ENCODE peak calls at places on chromosomes 4 and X, in nine cellular contexts. One of them, this sample, is unnamed.

GRCh38 chrX:38233891-38234807 is 13.5 kb upstream of the SRPX start:
- DNase-seq in foreskin fibroblast: peak
- DNase-seq in choroid plexus epithelial cell: peak
- DNase-seq in sigmoid colon: peak
- DNase-seq in suprapubic skin: no peak
- DNase-seq in heart left ventricle: no peak
- DNase-seq in neural progenitor cell: no peak
- DNase-seq in AG09309: peak
- DNase-seq in A673: no peak
- DNase-seq in this sample: no peak

GRCh38 chrX:153874091-153874365 is 11.9 kb downstream of the L1CAM start:
- DNase-seq in foreskin fibroblast: no peak
- DNase-seq in choroid plexus epithelial cell: no peak
- DNase-seq in sigmoid colon: no peak
- DNase-seq in suprapubic skin: peak
- DNase-seq in heart left ventricle: no peak
- DNase-seq in neural progenitor cell: no peak
- DNase-seq in AG09309: no peak
- DNase-seq in A673: no peak
- DNase-seq in this sample: no peak

GRCh38 chrX:133598596-133599334 is 183.5 kb upstream of the GPC4 start:
- DNase-seq in foreskin fibroblast: no peak
- DNase-seq in choroid plexus epithelial cell: no peak
- DNase-seq in sigmoid colon: no peak
- DNase-seq in suprapubic skin: no peak
- DNase-seq in heart left ventricle: no peak
- DNase-seq in neural progenitor cell: no peak
- DNase-seq in AG09309: no peak
- DNase-seq in A673: no peak
- DNase-seq in this sample: no peak

GRCh38 chr4:52657630-52658501 is 1.2 kb downstream of the USP46 start:
- DNase-seq in foreskin fibroblast: peak
- DNase-seq in choroid plexus epithelial cell: peak
- DNase-seq in sigmoid colon: peak
- DNase-seq in suprapubic skin: peak
- DNase-seq in heart left ventricle: peak
- DNase-seq in neural progenitor cell: peak
- DNase-seq in AG09309: no peak
- DNase-seq in A673: peak
- DNase-seq in this sample: no peak

GRCh38 chr4:140931904-140932303 is 175.7 kb upstream of the TBC1D9 start:
- DNase-seq in foreskin fibroblast: no peak
- DNase-seq in choroid plexus epithelial cell: no peak
- DNase-seq in sigmoid colon: no peak
- DNase-seq in suprapubic skin: no peak
- DNase-seq in heart left ventricle: no peak
- DNase-seq in neural progenitor cell: no peak
- DNase-seq in AG09309: no peak
- DNase-seq in A673: no peak
- DNase-seq in this sample: no peak

GRCh38 chr4:60500860-60501259 is 699.3 kb upstream of the ADGRL3 start:
- DNase-seq in foreskin fibroblast: no peak
- DNase-seq in choroid plexus epithelial cell: peak
- DNase-seq in sigmoid colon: no peak
- DNase-seq in suprapubic skin: no peak
- DNase-seq in heart left ventricle: no peak
- DNase-seq in neural progenitor cell: no peak
- DNase-seq in AG09309: no peak
- DNase-seq in A673: no peak
- DNase-seq in this sample: no peak

GRCh38 chr4:182144621-182145359 is 98.4 kb upstream of the TENM3 start:
- DNase-seq in foreskin fibroblast: peak
- DNase-seq in choroid plexus epithelial cell: no peak
- DNase-seq in sigmoid colon: no peak
- DNase-seq in suprapubic skin: no peak
- DNase-seq in heart left ventricle: no peak
- DNase-seq in neural progenitor cell: peak
- DNase-seq in AG09309: no peak
- DNase-seq in A673: peak
- DNase-seq in this sample: no peak

GRCh38 chr4:108031427-108032083 is 41.9 kb downstream of the HADH start:
- DNase-seq in foreskin fibroblast: no peak
- DNase-seq in choroid plexus epithelial cell: no peak
- DNase-seq in sigmoid colon: no peak
- DNase-seq in suprapubic skin: no peak
- DNase-seq in heart left ventricle: no peak
- DNase-seq in neural progenitor cell: no peak
- DNase-seq in AG09309: no peak
- DNase-seq in A673: no peak
- DNase-seq in this sample: no peak

GRCh38 chr4:90357117-90357710 is 230.0 kb downstream of the CCSER1 start:
- DNase-seq in foreskin fibroblast: peak
- DNase-seq in choroid plexus epithelial cell: peak
- DNase-seq in sigmoid colon: no peak
- DNase-seq in suprapubic skin: no peak
- DNase-seq in heart left ventricle: no peak
- DNase-seq in neural progenitor cell: peak
- DNase-seq in AG09309: peak
- DNase-seq in A673: peak
- DNase-seq in this sample: no peak

GRCh38 chrX:53093177-53093655 is 726 bp upstream of the KANTR start:
- DNase-seq in foreskin fibroblast: peak
- DNase-seq in choroid plexus epithelial cell: peak
- DNase-seq in sigmoid colon: peak
- DNase-seq in suprapubic skin: peak
- DNase-seq in heart left ventricle: peak
- DNase-seq in neural progenitor cell: peak
- DNase-seq in AG09309: no peak
- DNase-seq in A673: peak
- DNase-seq in this sample: no peak

GRCh38 chrX:50704360-50704759 is 109.6 kb downstream of the SHROOM4 start:
- DNase-seq in foreskin fibroblast: no peak
- DNase-seq in choroid plexus epithelial cell: no peak
- DNase-seq in sigmoid colon: no peak
- DNase-seq in suprapubic skin: no peak
- DNase-seq in heart left ventricle: no peak
- DNase-seq in neural progenitor cell: no peak
- DNase-seq in AG09309: no peak
- DNase-seq in A673: no peak
- DNase-seq in this sample: no peak

GRCh38 chr4:61200195-61200990 is at the start of gene ADGRL3:
- DNase-seq in foreskin fibroblast: peak
- DNase-seq in choroid plexus epithelial cell: peak
- DNase-seq in sigmoid colon: peak
- DNase-seq in suprapubic skin: peak
- DNase-seq in heart left ventricle: peak
- DNase-seq in neural progenitor cell: peak
- DNase-seq in AG09309: no peak
- DNase-seq in A673: peak
- DNase-seq in this sample: no peak

GRCh38 chr4:169215656-169216055 is 55.1 kb downstream of the SH3RF1 start:
- DNase-seq in foreskin fibroblast: no peak
- DNase-seq in choroid plexus epithelial cell: no peak
- DNase-seq in sigmoid colon: no peak
- DNase-seq in suprapubic skin: no peak
- DNase-seq in heart left ventricle: no peak
- DNase-seq in neural progenitor cell: no peak
- DNase-seq in AG09309: no peak
- DNase-seq in A673: no peak
- DNase-seq in this sample: no peak

GRCh38 chrX:31656013-31656412 is 584.2 kb upstream of the FTHL17 start:
- DNase-seq in foreskin fibroblast: peak
- DNase-seq in choroid plexus epithelial cell: peak
- DNase-seq in sigmoid colon: no peak
- DNase-seq in suprapubic skin: no peak
- DNase-seq in heart left ventricle: no peak
- DNase-seq in neural progenitor cell: no peak
- DNase-seq in AG09309: peak
- DNase-seq in A673: no peak
- DNase-seq in this sample: no peak

GRCh38 chrX:47283015-47283771 is 50.4 kb downstream of the USP11 start:
- DNase-seq in foreskin fibroblast: peak
- DNase-seq in choroid plexus epithelial cell: peak
- DNase-seq in sigmoid colon: no peak
- DNase-seq in suprapubic skin: no peak
- DNase-seq in heart left ventricle: peak
- DNase-seq in neural progenitor cell: no peak
- DNase-seq in AG09309: no peak
- DNase-seq in A673: peak
- DNase-seq in this sample: no peak

GRCh38 chr4:7804759-7805385 is 134.8 kb downstream of the AFAP1 start:
- DNase-seq in foreskin fibroblast: no peak
- DNase-seq in choroid plexus epithelial cell: no peak
- DNase-seq in sigmoid colon: no peak
- DNase-seq in suprapubic skin: peak
- DNase-seq in heart left ventricle: no peak
- DNase-seq in neural progenitor cell: no peak
- DNase-seq in AG09309: no peak
- DNase-seq in A673: no peak
- DNase-seq in this sample: no peak

GRCh38 chr4:105859233-105859632 is 36.0 kb upstream of the NPNT start:
- DNase-seq in foreskin fibroblast: peak
- DNase-seq in choroid plexus epithelial cell: peak
- DNase-seq in sigmoid colon: no peak
- DNase-seq in suprapubic skin: no peak
- DNase-seq in heart left ventricle: no peak
- DNase-seq in neural progenitor cell: no peak
- DNase-seq in AG09309: peak
- DNase-seq in A673: peak
- DNase-seq in this sample: no peak

GRCh38 chr4:176400816-176401461 is 81.2 kb downstream of the SPCS3 start:
- DNase-seq in foreskin fibroblast: peak
- DNase-seq in choroid plexus epithelial cell: peak
- DNase-seq in sigmoid colon: no peak
- DNase-seq in suprapubic skin: no peak
- DNase-seq in heart left ventricle: no peak
- DNase-seq in neural progenitor cell: no peak
- DNase-seq in AG09309: peak
- DNase-seq in A673: no peak
- DNase-seq in this sample: no peak

GRCh38 chrX:38970074-38970473 is 168.8 kb downstream of the MID1IP1 start:
- DNase-seq in foreskin fibroblast: no peak
- DNase-seq in choroid plexus epithelial cell: no peak
- DNase-seq in sigmoid colon: no peak
- DNase-seq in suprapubic skin: no peak
- DNase-seq in heart left ventricle: no peak
- DNase-seq in neural progenitor cell: no peak
- DNase-seq in AG09309: no peak
- DNase-seq in A673: no peak
- DNase-seq in this sample: no peak

GRCh38 chrX:46551494-46552128 is 6.4 kb upstream of the ZNF674 start:
- DNase-seq in foreskin fibroblast: peak
- DNase-seq in choroid plexus epithelial cell: peak
- DNase-seq in sigmoid colon: no peak
- DNase-seq in suprapubic skin: no peak
- DNase-seq in heart left ventricle: no peak
- DNase-seq in neural progenitor cell: peak
- DNase-seq in AG09309: no peak
- DNase-seq in A673: peak
- DNase-seq in this sample: no peak

GRCh38 chr4:70993181-70994068 is at the start of gene DCK:
- DNase-seq in foreskin fibroblast: peak
- DNase-seq in choroid plexus epithelial cell: peak
- DNase-seq in sigmoid colon: peak
- DNase-seq in suprapubic skin: peak
- DNase-seq in heart left ventricle: peak
- DNase-seq in neural progenitor cell: peak
- DNase-seq in AG09309: peak
- DNase-seq in A673: peak
- DNase-seq in this sample: peak
- TF ChIP-seq CTCF in foreskin fibroblast: no peak
- TF ChIP-seq CTCF in choroid plexus epithelial cell: no peak
- TF ChIP-seq CTCF in sigmoid colon: no peak
- TF ChIP-seq CTCF in suprapubic skin: no peak
- TF ChIP-seq CTCF in heart left ventricle: no peak
- TF ChIP-seq CTCF in neural progenitor cell: no peak
- TF ChIP-seq CTCF in AG09309: no peak
- TF ChIP-seq CTCF in A673: no peak
- TF ChIP-seq CTCF in this sample: no peak

DNA sequence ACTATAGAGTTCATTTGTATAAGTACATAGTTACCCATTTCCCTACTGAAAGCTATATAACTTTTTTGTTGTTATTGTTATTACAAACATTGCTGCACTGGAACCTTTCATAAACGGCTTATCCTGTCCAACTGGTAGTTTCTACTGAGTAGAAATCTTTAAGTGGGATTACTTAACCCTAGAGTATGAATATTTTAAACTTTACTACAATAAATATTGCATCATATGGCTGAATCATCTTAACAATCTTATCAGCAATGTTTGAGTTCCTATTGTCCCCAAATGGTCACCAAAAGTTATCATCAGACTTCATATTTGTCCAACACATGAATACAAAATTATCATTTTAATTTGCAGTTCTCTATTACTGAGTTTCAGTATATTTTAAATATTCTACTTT is 40.5 kb downstream of the LCORL start:
- DNase-seq in foreskin fibroblast: peak
- DNase-seq in choroid plexus epithelial cell: peak
- DNase-seq in sigmoid colon: no peak
- DNase-seq in suprapubic skin: no peak
- DNase-seq in heart left ventricle: no peak
- DNase-seq in neural progenitor cell: no peak
- DNase-seq in AG09309: no peak
- DNase-seq in A673: peak
- DNase-seq in this sample: no peak
- H3K4me3 ChIP-seq in foreskin fibroblast: no peak
- H3K4me3 ChIP-seq in choroid plexus epithelial cell: no peak
- H3K4me3 ChIP-seq in sigmoid colon: no peak
- H3K4me3 ChIP-seq in suprapubic skin: no peak
- H3K4me3 ChIP-seq in heart left ventricle: no peak
- H3K4me3 ChIP-seq in neural progenitor cell: no peak
- H3K4me3 ChIP-seq in AG09309: no peak
- H3K4me3 ChIP-seq in A673: no peak
- H3K4me3 ChIP-seq in this sample: no peak

DNA sequence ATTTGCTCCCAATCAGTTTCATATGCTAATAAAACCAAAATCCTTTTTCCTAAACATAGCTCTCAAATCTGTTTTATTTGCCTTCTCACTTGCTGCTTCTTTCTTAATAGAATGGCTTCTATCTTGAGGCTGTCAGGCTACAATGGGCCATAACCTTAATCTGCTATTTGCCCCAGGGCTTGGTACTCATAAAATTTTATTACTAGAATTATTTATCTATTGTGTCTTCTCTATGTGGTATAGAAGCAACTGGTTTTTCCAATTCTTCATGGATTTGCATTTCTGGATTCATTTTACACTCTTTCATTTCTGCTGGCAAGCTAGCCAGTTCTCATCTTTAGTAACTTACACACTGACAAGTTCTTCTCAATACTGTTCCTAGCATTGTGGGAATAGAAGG is 96.5 kb upstream of the KCNIP4 start:
- DNase-seq in foreskin fibroblast: no peak
- DNase-seq in choroid plexus epithelial cell: no peak
- DNase-seq in sigmoid colon: no peak
- DNase-seq in suprapubic skin: no peak
- DNase-seq in heart left ventricle: no peak
- DNase-seq in neural progenitor cell: no peak
- DNase-seq in AG09309: no peak
- DNase-seq in A673: no peak
- DNase-seq in this sample: no peak
- TF ChIP-seq CTCF in foreskin fibroblast: no peak
- TF ChIP-seq CTCF in choroid plexus epithelial cell: no peak
- TF ChIP-seq CTCF in sigmoid colon: no peak
- TF ChIP-seq CTCF in suprapubic skin: no peak
- TF ChIP-seq CTCF in heart left ventricle: no peak
- TF ChIP-seq CTCF in neural progenitor cell: no peak
- TF ChIP-seq CTCF in AG09309: no peak
- TF ChIP-seq CTCF in A673: no peak
- TF ChIP-seq CTCF in this sample: no peak

GRCh38 chrX:2829066-2829430 is 318 bp downstream of the GYG2 start:
- DNase-seq in foreskin fibroblast: no peak
- DNase-seq in choroid plexus epithelial cell: no peak
- DNase-seq in sigmoid colon: no peak
- DNase-seq in suprapubic skin: no peak
- DNase-seq in heart left ventricle: no peak
- DNase-seq in neural progenitor cell: peak
- DNase-seq in AG09309: no peak
- DNase-seq in A673: no peak
- DNase-seq in this sample: no peak
- H3K4me3 ChIP-seq in foreskin fibroblast: peak
- H3K4me3 ChIP-seq in choroid plexus epithelial cell: peak
- H3K4me3 ChIP-seq in sigmoid colon: peak
- H3K4me3 ChIP-seq in suprapubic skin: peak
- H3K4me3 ChIP-seq in heart left ventricle: peak
- H3K4me3 ChIP-seq in neural progenitor cell: peak
- H3K4me3 ChIP-seq in AG09309: peak
- H3K4me3 ChIP-seq in A673: peak
- H3K4me3 ChIP-seq in this sample: no peak

This sample was measured in GM12864.